ENCODE peak calls at places on chromosomes 1 and 21, in six cellular contexts. One of them, this sample, is unnamed.

GRCh38 chr1:31617917-31618746 is 643 bp downstream of the HCRTR1 start:
- DNase-seq in KBM-7: peak; percentile 71
- DNase-seq in NCI-H1092: peak; percentile 19
- DNase-seq in NB4: peak; percentile 53
- DNase-seq in endothelial cell: peak; percentile 79
- DNase-seq in stimulated activated CD4-positive, alpha-beta T cell treated with anti-CD3 and anti-CD28 coated beads, Interleukin-2, amount 100 ng/mL, for 48 hours: peak; percentile 45
- DNase-seq in this sample: peak; percentile 82

GRCh38 chr1:203765029-203765837 is at the start of gene LAX1:
- DNase-seq in KBM-7: peak; percentile 81
- DNase-seq in NCI-H1092: no peak
- DNase-seq in NB4: no peak
- DNase-seq in endothelial cell: no peak
- DNase-seq in stimulated activated CD4-positive, alpha-beta T cell treated with anti-CD3 and anti-CD28 coated beads, Interleukin-2, amount 100 ng/mL, for 48 hours: peak; percentile 62
- DNase-seq in this sample: no peak

GRCh38 chr21:34219334-34220020 is 144.3 kb upstream of the KCNE2 start:
- DNase-seq in KBM-7: no peak
- DNase-seq in NCI-H1092: no peak
- DNase-seq in NB4: no peak
- DNase-seq in endothelial cell: no peak
- DNase-seq in stimulated activated CD4-positive, alpha-beta T cell treated with anti-CD3 and anti-CD28 coated beads, Interleukin-2, amount 100 ng/mL, for 48 hours: no peak
- DNase-seq in this sample: no peak

GRCh38 chr1:1926346-1926811 is 7.3 kb upstream of the TMEM52 start:
- DNase-seq in KBM-7: no peak
- DNase-seq in NCI-H1092: no peak
- DNase-seq in NB4: no peak
- DNase-seq in endothelial cell: no peak
- DNase-seq in stimulated activated CD4-positive, alpha-beta T cell treated with anti-CD3 and anti-CD28 coated beads, Interleukin-2, amount 100 ng/mL, for 48 hours: no peak
- DNase-seq in this sample: no peak

GRCh38 chr1:206892351-206892984 is 4.8 kb upstream of the IL24 start:
- DNase-seq in KBM-7: no peak
- DNase-seq in NCI-H1092: no peak
- DNase-seq in NB4: no peak
- DNase-seq in endothelial cell: no peak
- DNase-seq in stimulated activated CD4-positive, alpha-beta T cell treated with anti-CD3 and anti-CD28 coated beads, Interleukin-2, amount 100 ng/mL, for 48 hours: no peak
- DNase-seq in this sample: no peak

GRCh38 chr1:170114916-170115315 is 30.8 kb upstream of the NTMT2 start:
- DNase-seq in KBM-7: peak; percentile 1
- DNase-seq in NCI-H1092: no peak
- DNase-seq in NB4: peak; percentile 30
- DNase-seq in endothelial cell: no peak
- DNase-seq in stimulated activated CD4-positive, alpha-beta T cell treated with anti-CD3 and anti-CD28 coated beads, Interleukin-2, amount 100 ng/mL, for 48 hours: no peak
- DNase-seq in this sample: no peak

GRCh38 chr1:41939194-41939593 is 20.5 kb upstream of the HIVEP3 start:
- DNase-seq in KBM-7: no peak
- DNase-seq in NCI-H1092: no peak
- DNase-seq in NB4: no peak
- DNase-seq in endothelial cell: no peak
- DNase-seq in stimulated activated CD4-positive, alpha-beta T cell treated with anti-CD3 and anti-CD28 coated beads, Interleukin-2, amount 100 ng/mL, for 48 hours: no peak
- DNase-seq in this sample: peak; percentile 29

GRCh38 chr1:228342627-228343210 is 63.9 kb downstream of the TRIM11 start:
- DNase-seq in KBM-7: no peak
- DNase-seq in NCI-H1092: no peak
- DNase-seq in NB4: no peak
- DNase-seq in endothelial cell: no peak
- DNase-seq in stimulated activated CD4-positive, alpha-beta T cell treated with anti-CD3 and anti-CD28 coated beads, Interleukin-2, amount 100 ng/mL, for 48 hours: no peak
- DNase-seq in this sample: no peak

GRCh38 chr1:54356680-54357147 is 49.5 kb downstream of the SSBP3 start:
- DNase-seq in KBM-7: no peak
- DNase-seq in NCI-H1092: no peak
- DNase-seq in NB4: no peak
- DNase-seq in endothelial cell: no peak
- DNase-seq in stimulated activated CD4-positive, alpha-beta T cell treated with anti-CD3 and anti-CD28 coated beads, Interleukin-2, amount 100 ng/mL, for 48 hours: peak; percentile 12
- DNase-seq in this sample: no peak

GRCh38 chr1:89532866-89533265 is 8.2 kb downstream of the LRRC8B start:
- DNase-seq in KBM-7: no peak
- DNase-seq in NCI-H1092: no peak
- DNase-seq in NB4: no peak
- DNase-seq in endothelial cell: no peak
- DNase-seq in stimulated activated CD4-positive, alpha-beta T cell treated with anti-CD3 and anti-CD28 coated beads, Interleukin-2, amount 100 ng/mL, for 48 hours: no peak
- DNase-seq in this sample: no peak

GRCh38 chr1:7519861-7520408 is 251.2 kb upstream of the VAMP3 start:
- DNase-seq in KBM-7: no peak
- DNase-seq in NCI-H1092: no peak
- DNase-seq in NB4: no peak
- DNase-seq in endothelial cell: no peak
- DNase-seq in stimulated activated CD4-positive, alpha-beta T cell treated with anti-CD3 and anti-CD28 coated beads, Interleukin-2, amount 100 ng/mL, for 48 hours: no peak
- DNase-seq in this sample: no peak

GRCh38 chr1:66401244-66401643 is 132.7 kb upstream of the SGIP1 start:
- DNase-seq in KBM-7: no peak
- DNase-seq in NCI-H1092: no peak
- DNase-seq in NB4: no peak
- DNase-seq in endothelial cell: no peak
- DNase-seq in stimulated activated CD4-positive, alpha-beta T cell treated with anti-CD3 and anti-CD28 coated beads, Interleukin-2, amount 100 ng/mL, for 48 hours: no peak
- DNase-seq in this sample: no peak